ENCODE peak calls at places on chromosomes 2 and 18, in six cellular contexts. X is suprapubic skin, V is HL-60, M is GM12892, Y is endothelial cell of umbilical vein, A is breast epithelium. L is an unnamed sample.
A peak's percentile ranks its signal among the peaks of the same experiment; 100 is the strongest.

GRCh38 chr2:13681936-13682335 is 950.6 kb upstream of the LRATD1 start:
- DNase-seq in Y (no peak), V (no peak), X (no peak), A (no peak), M (no peak), L (no peak)

GRCh38 chr2:118095610-118096009 is 7.3 kb downstream of the INSIG2 start:
- DNase-seq in Y (no peak), M (no peak), X (no peak), V (no peak), A (no peak), L (no peak)

GRCh38 chr2:219287569-219288265 is 8.6 kb downstream of the DNAJB2 start:
- DNase-seq in A (no peak), Y (no peak), V (no peak), M (no peak), X (peak; percentile 43), L (no peak)

GRCh38 chr18:49521251-49521650 is 34.2 kb upstream of the C18orf32 start:
- DNase-seq in Y (no peak), V (no peak), M (no peak), A (no peak), X (peak; percentile 4), L (no peak)

GRCh38 chr2:28334527-28334891 is 58.1 kb upstream of the FOSL2 start:
- DNase-seq in X (no peak), A (no peak), V (no peak), M (no peak), Y (no peak), L (no peak)

GRCh38 chr18:48034651-48035555 is 104.4 kb upstream of the SMAD2 start:
- DNase-seq in X (peak; percentile 54), A (no peak), Y (no peak), V (no peak), M (no peak), L (no peak)

GRCh38 chr18:24518596-24518995 is 58.2 kb downstream of the HRH4 start:
- DNase-seq in M (no peak), V (no peak), Y (no peak), X (no peak), A (no peak), L (no peak)

GRCh38 chr2:40286721-40287120 is 165.2 kb downstream of the SLC8A1 start:
- DNase-seq in X (no peak), M (no peak), V (no peak), Y (no peak), A (no peak), L (no peak)

GRCh38 chr2:174344716-174345472 is 10.1 kb downstream of the SP9 start:
- DNase-seq in V (no peak), A (no peak), X (no peak), Y (peak; percentile 57), M (no peak), L (no peak)

GRCh38 chr2:3282056-3282998 is 95.3 kb downstream of the EIPR1 start:
- DNase-seq in V (no peak), Y (no peak), A (no peak), X (no peak), M (no peak), L (peak; percentile 67)

GRCh38 chr2:171703574-171704347 is 16.5 kb downstream of the DYNC1I2 start:
- DNase-seq in X (no peak), A (no peak), Y (peak; percentile 59), V (no peak), M (no peak), L (no peak)

GRCh38 chr18:22613058-22613690 is 195.5 kb upstream of the CTAGE1 start:
- DNase-seq in M (no peak), A (peak; percentile 24), Y (no peak), X (no peak), V (no peak), L (no peak)

DNA sequence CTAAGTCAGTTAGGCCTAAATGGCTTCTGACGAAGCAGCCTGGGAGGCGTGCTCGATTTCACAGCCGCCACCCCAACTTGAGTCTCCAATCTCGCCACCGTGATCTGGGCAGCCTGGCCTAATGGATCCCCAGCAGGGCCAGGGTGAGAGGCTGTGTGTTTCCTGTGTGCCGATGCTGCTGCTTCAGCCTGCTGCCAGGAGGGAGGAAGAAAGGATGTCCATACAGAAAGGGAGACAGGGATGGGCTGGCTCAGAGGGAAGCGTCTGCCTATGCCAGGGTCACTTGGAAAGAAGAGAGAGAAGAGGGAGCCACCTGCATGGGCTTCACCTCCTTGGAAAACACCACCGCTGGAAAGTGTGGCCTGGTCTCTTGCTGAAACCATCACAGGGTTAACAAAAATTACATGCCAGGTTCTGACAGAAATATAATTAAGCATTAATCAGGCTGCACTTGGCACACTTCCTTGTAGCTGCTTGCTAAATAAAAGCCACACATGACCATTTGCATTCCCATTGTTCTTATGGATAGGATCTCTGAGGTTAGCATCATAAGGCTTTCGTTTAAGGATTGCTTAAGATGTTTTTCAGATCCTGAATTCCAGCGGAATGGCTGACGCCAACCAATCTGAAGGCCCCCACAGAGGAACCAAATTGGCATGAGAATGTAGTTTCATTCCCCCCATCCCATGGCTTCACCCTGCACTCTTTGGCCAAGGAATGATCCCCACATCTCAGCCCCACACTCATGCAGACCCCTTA is 108.8 kb upstream of the SLC1A4 start:
- DNase-seq in Y (no peak), V (no peak), X (no peak), M (no peak), A (no peak), L (no peak)
- TF ChIP-seq POLR2AphosphoS5 in Y (no peak), V (no peak), X (no peak), M (no peak), A (no peak), L (no peak)

GRCh38 chr2:21009662-21010225 is 34.1 kb downstream of the APOB start:
- DNase-seq in A (no peak), X (no peak), V (no peak), M (no peak), Y (no peak), L (no peak)

GRCh38 chr2:21011876-21012556 is 31.9 kb downstream of the APOB start:
- DNase-seq in X (no peak), Y (no peak), V (no peak), A (no peak), M (no peak), L (no peak)

GRCh38 chr2:21012557-21012937 is 31.3 kb downstream of the APOB start:
- DNase-seq in X (no peak), A (no peak), M (no peak), Y (no peak), V (no peak), L (no peak)

GRCh38 chr2:21011453-21011852 is 32.4 kb downstream of the APOB start:
- DNase-seq in Y (no peak), M (no peak), A (no peak), X (no peak), V (no peak), L (no peak)

DNA sequence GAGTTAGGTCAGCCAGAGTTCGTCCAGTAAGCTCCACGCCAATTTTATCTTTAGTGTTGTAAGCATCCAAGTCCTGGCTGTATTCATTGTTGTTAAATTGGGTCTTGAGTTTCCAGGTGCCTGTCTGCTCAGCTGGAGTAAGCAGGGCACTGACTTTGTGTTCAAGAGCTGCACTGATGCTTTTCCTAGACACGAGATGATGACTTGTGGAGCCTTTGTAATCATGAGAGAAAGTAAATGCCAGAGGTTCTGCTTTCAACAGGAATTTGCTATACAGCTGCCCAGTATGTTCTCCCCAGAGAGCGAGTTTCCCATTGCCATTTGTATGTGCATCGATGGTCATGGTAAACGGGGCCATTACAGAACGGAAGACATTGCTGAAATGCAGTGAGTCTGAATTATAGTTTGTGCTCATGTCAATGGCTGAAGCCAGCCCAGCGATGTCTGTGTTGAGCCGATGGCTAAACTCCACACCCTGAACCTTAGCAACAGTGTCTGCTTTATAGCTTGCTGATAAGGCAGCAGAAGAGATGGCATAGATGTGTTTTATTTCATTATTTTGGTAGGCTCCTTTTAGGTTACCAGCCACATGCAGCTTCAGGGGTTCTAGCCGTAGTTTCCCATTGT is 32.9 kb downstream of the APOB start:
- DNase-seq in Y (no peak), M (no peak), V (no peak), A (no peak), X (no peak), L (no peak)
- TF ChIP-seq POLR2AphosphoS5 in Y (no peak), M (no peak), V (no peak), A (no peak), X (no peak), L (no peak)

GRCh38 chr2:205570641-205571040 is 111.7 kb upstream of the NRP2 start:
- DNase-seq in M (no peak), Y (no peak), V (no peak), X (no peak), A (no peak), L (no peak)

GRCh38 chr2:205566556-205567061 is 115.7 kb upstream of the NRP2 start:
- DNase-seq in X (no peak), Y (no peak), A (no peak), V (no peak), M (no peak), L (no peak)

GRCh38 chr2:205574041-205574440 is 108.3 kb upstream of the NRP2 start:
- DNase-seq in X (no peak), Y (no peak), V (no peak), A (no peak), M (no peak), L (no peak)

GRCh38 chr2:205568620-205569019 is 113.7 kb upstream of the NRP2 start:
- DNase-seq in M (no peak), V (no peak), X (no peak), Y (no peak), A (no peak), L (no peak)

GRCh38 chr2:205571300-205571858 is 110.9 kb upstream of the NRP2 start:
- DNase-seq in X (no peak), Y (no peak), A (no peak), M (no peak), V (no peak), L (no peak)
- TF ChIP-seq POLR2AphosphoS5 in X (no peak), Y (no peak), A (no peak), M (no peak), V (no peak), L (no peak)

GRCh38 chr2:73916666-73917065 is 10.0 kb upstream of the DGUOK start:
- DNase-seq in X (no peak), A (no peak), M (no peak), Y (no peak), V (no peak), L (no peak)

GRCh38 chr2:73913414-73914054 is 13.1 kb upstream of the DGUOK start:
- DNase-seq in Y (no peak), M (no peak), X (no peak), A (no peak), V (no peak), L (no peak)

GRCh38 chr2:73917296-73917695 is 9.4 kb upstream of the DGUOK start:
- DNase-seq in V (no peak), X (no peak), Y (no peak), M (no peak), A (no peak), L (no peak)

GRCh38 chr2:73915437-73915993 is 11.2 kb upstream of the DGUOK start:
- DNase-seq in A (no peak), Y (no peak), M (no peak), V (no peak), X (no peak), L (no peak)

GRCh38 chr2:73914667-73915066 is 12.0 kb upstream of the DGUOK start:
- DNase-seq in Y (no peak), M (no peak), A (no peak), X (no peak), V (no peak), L (no peak)
- TF ChIP-seq POLR2AphosphoS5 in Y (no peak), M (no peak), A (no peak), X (no peak), V (no peak), L (no peak)

L was measured in prostate gland.